ENCODE peak calls at places on chromosomes 2 and 18, in nine cellular contexts. K, X, O, D, B, Y, N, H and A are unnamed samples.
A peak's percentile ranks its signal among the peaks of the same experiment; 100 is the strongest.

GRCh38 chr18:23730850-23731249 is 41.6 kb downstream of the LAMA3 start:
- DNase-seq in B (no peak), N (no peak), X (no peak), D (no peak), H (no peak), O (no peak), K (no peak), Y (no peak), A (no peak)

GRCh38 chr2:55063226-55063625 is 13.0 kb upstream of the RTN4 start:
- DNase-seq in B (no peak), D (no peak), Y (no peak), X (no peak), K (no peak), N (no peak), H (no peak), O (no peak), A (no peak)

GRCh38 chr2:174918886-174919526 is 86.2 kb downstream of the CHN1 start:
- DNase-seq in K (no peak), Y (no peak), N (no peak), O (no peak), H (no peak), B (no peak), D (no peak), X (no peak), A (no peak)

GRCh38 chr2:96869281-96869823 is 528 bp downstream of the SEMA4C start:
- DNase-seq in D (no peak), N (peak; percentile 91), Y (no peak), H (no peak), X (no peak), B (peak; percentile 52), O (peak; percentile 92), K (peak; percentile 88), A (no peak)

GRCh38 chr18:11714244-11714918 is 25.3 kb downstream of the GNAL start:
- DNase-seq in O (no peak), B (no peak), Y (no peak), K (no peak), N (no peak), H (no peak), X (no peak), D (no peak), A (no peak)

GRCh38 chr18:21184396-21184996 is 57.5 kb upstream of the GREB1L start:
- DNase-seq in D (no peak), Y (no peak), N (no peak), X (no peak), H (no peak), O (no peak), B (no peak), K (no peak), A (no peak)

GRCh38 chr2:128306081-128306930 is 12.4 kb downstream of the HS6ST1 start:
- DNase-seq in O (no peak), D (no peak), K (peak; percentile 69), N (peak; percentile 74), Y (no peak), X (no peak), H (no peak), B (peak; percentile 91), A (no peak)

GRCh38 chr18:25109484-25109883 is 242.5 kb downstream of the ZNF521 start:
- DNase-seq in K (no peak), D (no peak), Y (no peak), N (no peak), X (no peak), H (no peak), O (no peak), B (no peak), A (no peak)

GRCh38 chr2:2649109-2650072 is 318.3 kb upstream of the MYT1L start:
- DNase-seq in K (no peak), X (no peak), D (no peak), H (no peak), N (peak; percentile 39), B (no peak), Y (no peak), O (no peak), A (no peak)

GRCh38 chr2:50645346-50645745 is 386.6 kb downstream of the NRXN1 start:
- DNase-seq in D (no peak), O (no peak), K (no peak), X (no peak), Y (no peak), H (no peak), B (no peak), N (no peak), A (no peak)

GRCh38 chr2:69211686-69212085 is 175.3 kb downstream of the GFPT1 start:
- DNase-seq in Y (no peak), D (no peak), X (no peak), B (no peak), H (no peak), K (no peak), N (no peak), O (no peak), A (no peak)

GRCh38 chr2:220396287-220396686 is 768.9 kb downstream of the SLC4A3 start:
- DNase-seq in B (no peak), O (no peak), K (no peak), H (no peak), D (no peak), N (no peak), Y (no peak), X (no peak), A (no peak)

GRCh38 chr18:55475916-55476315 is 112.1 kb downstream of the TCF4 start:
- DNase-seq in N (no peak), X (no peak), B (no peak), O (no peak), Y (no peak), K (no peak), D (no peak), H (no peak), A (no peak)

GRCh38 chr18:68263481-68263880 is 451.4 kb downstream of the TMX3 start:
- DNase-seq in O (no peak), X (no peak), D (no peak), N (no peak), H (no peak), K (no peak), B (peak; percentile 5), Y (no peak), A (no peak)

GRCh38 chr2:61855178-61855523 is 1.3 kb upstream of the FAM161A start:
- DNase-seq in K (no peak), X (no peak), D (no peak), Y (no peak), O (no peak), B (no peak), N (no peak), H (no peak), A (no peak)

GRCh38 chr2:163774862-163775261 is 39.1 kb upstream of the FIGN start:
- DNase-seq in H (no peak), N (no peak), X (no peak), O (no peak), D (no peak), K (no peak), B (peak; percentile 85), Y (no peak), A (no peak)

GRCh38 chr2:163775304-163775703 is 39.5 kb upstream of the FIGN start:
- DNase-seq in D (no peak), H (no peak), B (no peak), O (no peak), X (no peak), K (no peak), N (no peak), Y (no peak), A (no peak)

GRCh38 chr2:163768881-163769681 is 33.3 kb upstream of the FIGN start:
- DNase-seq in Y (no peak), H (no peak), D (no peak), O (no peak), X (no peak), B (no peak), N (no peak), K (no peak), A (no peak)

GRCh38 chr2:163771596-163771995 is 35.8 kb upstream of the FIGN start:
- DNase-seq in B (peak; percentile 68), N (no peak), Y (no peak), K (no peak), H (no peak), D (no peak), X (no peak), O (no peak), A (no peak)

GRCh38 chr2:163773276-163773675 is 37.5 kb upstream of the FIGN start:
- DNase-seq in N (no peak), K (no peak), Y (no peak), O (no peak), H (no peak), B (no peak), X (no peak), D (no peak), A (no peak)
- H3K27ac ChIP-seq in N (no peak overlapping the region), K (no peak overlapping the region), Y (no peak overlapping the region), O (no peak overlapping the region), H (no peak overlapping the region), B (no peak overlapping the region), X (no peak overlapping the region), D (no peak overlapping the region), A (no peak overlapping the region)

GRCh38 chr2:74317696-74318095 is 25.5 kb downstream of the SLC4A5 start:
- DNase-seq in Y (no peak), B (no peak), X (no peak), K (no peak), D (no peak), O (no peak), H (no peak), N (no peak), A (no peak)
- H3K27ac ChIP-seq in Y (no peak overlapping the region), B (no peak overlapping the region), X (no peak overlapping the region), K (no peak overlapping the region), D (no peak overlapping the region), O (no peak overlapping the region), H (no peak overlapping the region), N (no peak overlapping the region), A (no peak overlapping the region)

DNA sequence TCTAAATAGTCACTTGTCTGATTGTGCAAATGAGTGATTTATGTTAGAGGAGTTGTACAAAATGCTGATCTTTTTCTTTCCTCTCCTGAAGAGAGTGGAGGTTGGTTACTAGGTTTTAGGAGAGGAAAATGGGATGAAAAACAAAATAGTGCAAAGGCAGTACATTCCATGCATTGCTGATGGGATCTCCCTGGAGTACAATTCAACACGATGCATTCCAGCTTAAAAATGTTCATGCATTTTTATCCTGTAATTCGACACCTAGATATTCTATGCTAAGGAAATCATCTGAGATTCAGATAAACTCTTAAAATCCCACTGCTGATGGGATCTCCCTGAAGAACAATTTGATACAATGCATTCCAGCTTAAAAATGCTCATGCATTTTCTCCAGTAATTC is 2.0 kb upstream of the SERPINB12 start:
- DNase-seq in N (no peak), K (no peak), D (no peak), O (no peak), X (no peak), B (no peak), Y (peak; percentile 30), H (no peak), A (no peak)
- H3K27ac ChIP-seq in N (no peak overlapping the region), K (no peak overlapping the region), D (no peak overlapping the region), O (no peak overlapping the region), X (no peak overlapping the region), B (no peak overlapping the region), Y (peak overlapping the region; percentile 53), H (no peak overlapping the region), A (no peak overlapping the region)

GRCh38 chr2:227765788-227766187 is 20.1 kb downstream of the SCYGR8 start:
- DNase-seq in N (no peak), D (no peak), Y (no peak), K (no peak), O (no peak), H (no peak), B (no peak), X (no peak), A (no peak)
- H3K27ac ChIP-seq in N (no peak overlapping the region), D (no peak overlapping the region), Y (no peak overlapping the region), K (peak overlapping the region; percentile 49), O (peak overlapping the region; percentile 60), H (no peak overlapping the region), B (no peak overlapping the region), X (no peak overlapping the region), A (no peak overlapping the region)